ENCODE peak calls at places on chromosomes 5 and 9, in five cellular contexts. Y is OCI-LY7, T is psoas muscle, Z is H9, F is Peyer's patch. B is an unnamed sample.

GRCh38 chr5:56862909-56863308 is 46.5 kb upstream of the SETD9 start:
- DNase-seq in Y (no peak), T (no peak), Z (no peak), F (no peak), B (no peak)

GRCh38 chr5:6485441-6485840 is 36.8 kb downstream of the UBE2QL1 start:
- DNase-seq in Y (no peak), T (no peak), Z (no peak), F (no peak), B (no peak)

GRCh38 chr5:130546216-130546615 is 618.8 kb downstream of the HINT1 start:
- DNase-seq in Y (no peak), T (no peak), Z (no peak), F (no peak), B (no peak)

GRCh38 chr5:142499591-142500384 is 175.0 kb upstream of the SPRY4 start:
- DNase-seq in Y (no peak), T (no peak), Z (no peak), F (no peak), B (no peak)

GRCh38 chr5:107526263-107526937 is 144.3 kb downstream of the EFNA5 start:
- DNase-seq in Y (no peak), T (no peak), Z (no peak), F (no peak), B (no peak)

GRCh38 chr5:75050415-75050814 is 1.9 kb downstream of the GCNT4 start:
- DNase-seq in Y (no peak), T (no peak), Z (peak), F (no peak), B (no peak)

GRCh38 chr9:91047993-91048607 is 246.5 kb downstream of the SYK start:
- DNase-seq in Y (no peak), T (no peak), Z (no peak), F (no peak), B (no peak)

GRCh38 chr5:160787247-160787646 is 64.8 kb downstream of the ATP10B start:
- DNase-seq in Y (peak), T (no peak), Z (peak), F (peak), B (no peak)

GRCh38 chr5:1952021-1952420 is 69.3 kb upstream of the IRX4 start:
- DNase-seq in Y (no peak), T (no peak), Z (no peak), F (no peak), B (no peak)

GRCh38 chr5:1807479-1808185 is 6.4 kb downstream of the NDUFS6 start:
- DNase-seq in Y (no peak), T (no peak), Z (no peak), F (no peak), B (no peak)

GRCh38 chr5:50962934-50963646 is 296.7 kb downstream of the PARP8 start:
- DNase-seq in Y (peak), T (peak), Z (peak), F (peak), B (peak)

GRCh38 chr9:122816163-122816867 is 12.1 kb downstream of the PDCL start:
- DNase-seq in Y (no peak), T (peak), Z (no peak), F (peak), B (no peak)

GRCh38 chr9:27073841-27074728 is 34.9 kb upstream of the TEK start:
- DNase-seq in Y (no peak), T (no peak), Z (no peak), F (no peak), B (no peak)

GRCh38 chr5:34717426-34718327 is 61.5 kb downstream of the RAI14 start:
- DNase-seq in Y (no peak), T (no peak), Z (peak), F (no peak), B (no peak)

GRCh38 chr5:142823176-142823575 is 53.0 kb downstream of the ARHGAP26 start:
- DNase-seq in Y (no peak), T (no peak), Z (no peak), F (no peak), B (no peak)

GRCh38 chr5:126363658-126364057 is 59.6 kb upstream of the GRAMD2B start:
- DNase-seq in Y (no peak), T (no peak), Z (no peak), F (no peak), B (no peak)

GRCh38 chr9:892123-892522 is 50.6 kb downstream of the DMRT1 start:
- DNase-seq in Y (no peak), T (no peak), Z (peak), F (no peak), B (no peak)
- TF ChIP-seq CTCF in Y (peak), T (no peak), Z (peak), F (no peak), B (no peak)

GRCh38 chr5:26329562-26330189 is 708.7 kb downstream of the CDH9 start:
- DNase-seq in Y (no peak), T (no peak), Z (no peak), F (no peak), B (no peak)
- TF ChIP-seq CTCF in Y (peak), T (no peak), Z (peak), F (no peak), B (no peak)

DNA sequence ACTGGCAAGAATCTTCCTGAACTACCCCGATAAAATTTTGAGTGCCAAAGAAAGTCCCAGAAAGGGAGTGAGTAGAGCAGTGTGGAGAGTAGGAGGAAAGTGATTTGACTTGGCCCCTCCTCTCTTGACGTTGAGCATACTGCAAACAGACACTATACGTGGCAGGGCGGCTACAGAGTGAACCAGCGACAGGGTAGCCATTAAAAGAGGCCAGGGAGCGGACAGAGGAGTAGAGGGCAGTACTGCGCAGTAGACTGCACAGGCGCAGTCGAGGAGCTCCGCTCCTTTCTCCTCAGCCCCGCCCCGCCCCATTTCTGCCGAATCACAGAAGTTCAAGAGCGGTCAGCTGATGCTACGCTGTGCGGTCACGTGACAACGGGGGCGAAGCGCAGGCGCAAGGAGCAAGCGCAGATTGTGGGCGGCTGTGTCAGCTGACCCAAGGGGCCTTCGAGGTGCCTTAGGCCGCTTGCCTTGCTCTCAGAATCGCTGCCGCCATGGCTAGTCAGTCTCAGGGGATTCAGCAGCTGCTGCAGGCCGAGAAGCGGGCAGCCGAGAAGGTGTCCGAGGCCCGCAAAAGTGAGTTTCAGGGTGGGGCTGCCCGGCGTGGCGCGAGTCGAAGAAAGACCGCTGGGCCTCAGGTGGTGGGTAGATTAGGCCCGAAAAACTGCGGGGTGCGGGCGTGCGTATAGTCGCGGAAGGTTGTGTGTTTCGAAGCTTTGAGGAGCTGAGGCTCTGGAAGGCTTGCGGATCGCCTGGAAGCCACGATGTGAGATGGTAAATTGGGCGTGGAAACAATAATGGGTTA is at the start of gene ATP6V1G1:
- DNase-seq in Y (peak), T (peak), Z (peak), F (peak), B (peak)
- TF ChIP-seq CTCF in Y (peak), T (no peak), Z (peak), F (no peak), B (no peak)

GRCh38 chr9:32550046-32550608 is 2.0 kb upstream of the SMIM27 start:
- DNase-seq in Y (peak), T (no peak), Z (no peak), F (no peak), B (no peak)
- TF ChIP-seq CTCF in Y (no peak), T (no peak), Z (peak), F (no peak), B (no peak)

GRCh38 chr9:127955294-127956015 is 17.8 kb upstream of the DPM2 start:
- DNase-seq in Y (peak), T (peak), Z (peak), F (peak), B (no peak)
- TF ChIP-seq CTCF in Y (peak), T (peak), Z (peak), F (peak), B (peak)